ENCODE peak calls at places on chromosomes 16 and 17, in eight cellular contexts. One of them, this sample, is unnamed.
A peak's percentile ranks its signal among the peaks of the same experiment; 100 is the strongest.

GRCh38 chr16:86248325-86248905 is 261.9 kb upstream of the FOXF1 start:
- DNase-seq in OCI-LY7: no peak
- DNase-seq in H1: no peak
- DNase-seq in activated T-helper 1 cell treated with anti-CD3 and anti-CD28 coated beads, Interleukin-2, amount 50 U/mL, for 16 hours: no peak
- DNase-seq in AG04450: no peak
- DNase-seq in mammary epithelial cell: no peak
- DNase-seq in foreskin fibroblast: no peak
- DNase-seq in AG08396: no peak
- DNase-seq in this sample: no peak

GRCh38 chr16:12467418-12468210 is 336.1 kb downstream of the CPPED1 start:
- DNase-seq in H1: no peak
- DNase-seq in foreskin fibroblast: no peak
- DNase-seq in activated T-helper 1 cell treated with anti-CD3 and anti-CD28 coated beads, Interleukin-2, amount 50 U/mL, for 16 hours: no peak
- DNase-seq in AG04450: no peak
- DNase-seq in mammary epithelial cell: no peak
- DNase-seq in AG08396: no peak
- DNase-seq in OCI-LY7: no peak
- DNase-seq in this sample: no peak

GRCh38 chr17:7654832-7655540 is 4.3 kb downstream of the ATP1B2 start:
- DNase-seq in H1: no peak
- DNase-seq in foreskin fibroblast: no peak
- DNase-seq in AG08396: no peak
- DNase-seq in OCI-LY7: no peak
- DNase-seq in AG04450: no peak
- DNase-seq in mammary epithelial cell: no peak
- DNase-seq in activated T-helper 1 cell treated with anti-CD3 and anti-CD28 coated beads, Interleukin-2, amount 50 U/mL, for 16 hours: no peak
- DNase-seq in this sample: no peak

GRCh38 chr17:29237476-29238132 is 9.1 kb upstream of the CRYBA1 start:
- DNase-seq in mammary epithelial cell: peak; percentile 33
- DNase-seq in activated T-helper 1 cell treated with anti-CD3 and anti-CD28 coated beads, Interleukin-2, amount 50 U/mL, for 16 hours: no peak
- DNase-seq in H1: no peak
- DNase-seq in AG08396: no peak
- DNase-seq in OCI-LY7: no peak
- DNase-seq in foreskin fibroblast: peak; percentile 72
- DNase-seq in AG04450: no peak
- DNase-seq in this sample: peak; percentile 65

GRCh38 chr16:70746708-70747424 is 54.1 kb downstream of the VAC14 start:
- DNase-seq in AG08396: peak; percentile 84
- DNase-seq in OCI-LY7: peak; percentile 10
- DNase-seq in H1: no peak
- DNase-seq in AG04450: peak; percentile 82
- DNase-seq in activated T-helper 1 cell treated with anti-CD3 and anti-CD28 coated beads, Interleukin-2, amount 50 U/mL, for 16 hours: no peak
- DNase-seq in foreskin fibroblast: peak; percentile 94
- DNase-seq in mammary epithelial cell: peak; percentile 78
- DNase-seq in this sample: peak; percentile 91

GRCh38 chr17:81470944-81471803 is 41.4 kb downstream of the ACTG1 start:
- DNase-seq in mammary epithelial cell: no peak
- DNase-seq in H1: no peak
- DNase-seq in foreskin fibroblast: peak; percentile 61
- DNase-seq in AG08396: no peak
- DNase-seq in activated T-helper 1 cell treated with anti-CD3 and anti-CD28 coated beads, Interleukin-2, amount 50 U/mL, for 16 hours: no peak
- DNase-seq in OCI-LY7: no peak
- DNase-seq in AG04450: no peak
- DNase-seq in this sample: no peak

GRCh38 chr17:42525221-42525620 is 10.8 kb upstream of the NAGLU start:
- DNase-seq in H1: no peak
- DNase-seq in activated T-helper 1 cell treated with anti-CD3 and anti-CD28 coated beads, Interleukin-2, amount 50 U/mL, for 16 hours: no peak
- DNase-seq in AG08396: no peak
- DNase-seq in OCI-LY7: no peak
- DNase-seq in foreskin fibroblast: peak; percentile 63
- DNase-seq in AG04450: peak; percentile 54
- DNase-seq in mammary epithelial cell: peak; percentile 94
- DNase-seq in this sample: no peak

GRCh38 chr16:51994597-51994996 is 552.3 kb downstream of the TOX3 start:
- DNase-seq in AG08396: no peak
- DNase-seq in foreskin fibroblast: peak; percentile 1
- DNase-seq in OCI-LY7: no peak
- DNase-seq in mammary epithelial cell: peak; percentile 96
- DNase-seq in activated T-helper 1 cell treated with anti-CD3 and anti-CD28 coated beads, Interleukin-2, amount 50 U/mL, for 16 hours: no peak
- DNase-seq in AG04450: no peak
- DNase-seq in H1: no peak
- DNase-seq in this sample: no peak

GRCh38 chr17:6532441-6532885 is 23.9 kb downstream of the PITPNM3 start:
- DNase-seq in AG04450: no peak
- DNase-seq in AG08396: no peak
- DNase-seq in OCI-LY7: no peak
- DNase-seq in mammary epithelial cell: no peak
- DNase-seq in activated T-helper 1 cell treated with anti-CD3 and anti-CD28 coated beads, Interleukin-2, amount 50 U/mL, for 16 hours: no peak
- DNase-seq in H1: no peak
- DNase-seq in foreskin fibroblast: no peak
- DNase-seq in this sample: no peak

GRCh38 chr16:17565605-17566004 is 94.8 kb upstream of the XYLT1 start:
- DNase-seq in mammary epithelial cell: no peak
- DNase-seq in foreskin fibroblast: no peak
- DNase-seq in AG08396: no peak
- DNase-seq in activated T-helper 1 cell treated with anti-CD3 and anti-CD28 coated beads, Interleukin-2, amount 50 U/mL, for 16 hours: no peak
- DNase-seq in H1: no peak
- DNase-seq in AG04450: no peak
- DNase-seq in OCI-LY7: no peak
- DNase-seq in this sample: no peak

GRCh38 chr17:20281860-20282259 is 185.5 kb downstream of the LGALS9B start:
- DNase-seq in foreskin fibroblast: no peak
- DNase-seq in mammary epithelial cell: no peak
- DNase-seq in H1: no peak
- DNase-seq in AG04450: no peak
- DNase-seq in OCI-LY7: no peak
- DNase-seq in activated T-helper 1 cell treated with anti-CD3 and anti-CD28 coated beads, Interleukin-2, amount 50 U/mL, for 16 hours: no peak
- DNase-seq in AG08396: no peak
- DNase-seq in this sample: no peak

GRCh38 chr16:7304932-7305331 is 27.7 kb upstream of the RBFOX1 start:
- DNase-seq in H1: no peak
- DNase-seq in mammary epithelial cell: no peak
- DNase-seq in AG08396: no peak
- DNase-seq in activated T-helper 1 cell treated with anti-CD3 and anti-CD28 coated beads, Interleukin-2, amount 50 U/mL, for 16 hours: no peak
- DNase-seq in OCI-LY7: no peak
- DNase-seq in AG04450: no peak
- DNase-seq in foreskin fibroblast: no peak
- DNase-seq in this sample: no peak

GRCh38 chr17:2264023-2264860 is 39.3 kb downstream of the SMG6 start:
- DNase-seq in mammary epithelial cell: no peak
- DNase-seq in H1: no peak
- DNase-seq in AG04450: no peak
- DNase-seq in OCI-LY7: no peak
- DNase-seq in activated T-helper 1 cell treated with anti-CD3 and anti-CD28 coated beads, Interleukin-2, amount 50 U/mL, for 16 hours: no peak
- DNase-seq in foreskin fibroblast: no peak
- DNase-seq in AG08396: no peak
- DNase-seq in this sample: no peak

GRCh38 chr16:82011199-82011641 is at the start of gene SDR42E1:
- DNase-seq in OCI-LY7: peak; percentile 11
- DNase-seq in AG08396: no peak
- DNase-seq in activated T-helper 1 cell treated with anti-CD3 and anti-CD28 coated beads, Interleukin-2, amount 50 U/mL, for 16 hours: peak; percentile 46
- DNase-seq in mammary epithelial cell: peak; percentile 76
- DNase-seq in AG04450: no peak
- DNase-seq in foreskin fibroblast: no peak
- DNase-seq in H1: no peak
- DNase-seq in this sample: no peak

GRCh38 chr17:43814714-43815113 is 18.2 kb downstream of the MPP3 start:
- DNase-seq in AG04450: no peak
- DNase-seq in H1: no peak
- DNase-seq in mammary epithelial cell: peak; percentile 67
- DNase-seq in AG08396: peak; percentile 70
- DNase-seq in foreskin fibroblast: peak; percentile 80
- DNase-seq in OCI-LY7: no peak
- DNase-seq in activated T-helper 1 cell treated with anti-CD3 and anti-CD28 coated beads, Interleukin-2, amount 50 U/mL, for 16 hours: no peak
- DNase-seq in this sample: peak; percentile 45

GRCh38 chr16:17509194-17509593 is 38.4 kb upstream of the XYLT1 start:
- DNase-seq in H1: no peak
- DNase-seq in AG04450: no peak
- DNase-seq in OCI-LY7: no peak
- DNase-seq in AG08396: no peak
- DNase-seq in activated T-helper 1 cell treated with anti-CD3 and anti-CD28 coated beads, Interleukin-2, amount 50 U/mL, for 16 hours: no peak
- DNase-seq in foreskin fibroblast: no peak
- DNase-seq in mammary epithelial cell: no peak
- DNase-seq in this sample: no peak

GRCh38 chr17:14282700-14283099 is 18.2 kb upstream of the HS3ST3B1 start:
- DNase-seq in AG08396: no peak
- DNase-seq in mammary epithelial cell: no peak
- DNase-seq in AG04450: no peak
- DNase-seq in activated T-helper 1 cell treated with anti-CD3 and anti-CD28 coated beads, Interleukin-2, amount 50 U/mL, for 16 hours: no peak
- DNase-seq in foreskin fibroblast: no peak
- DNase-seq in OCI-LY7: no peak
- DNase-seq in H1: no peak
- DNase-seq in this sample: no peak

GRCh38 chr17:76911299-76912007 is 43.2 kb downstream of the MGAT5B start:
- DNase-seq in OCI-LY7: no peak
- DNase-seq in foreskin fibroblast: no peak
- DNase-seq in H1: no peak
- DNase-seq in activated T-helper 1 cell treated with anti-CD3 and anti-CD28 coated beads, Interleukin-2, amount 50 U/mL, for 16 hours: no peak
- DNase-seq in AG04450: no peak
- DNase-seq in mammary epithelial cell: no peak
- DNase-seq in AG08396: no peak
- DNase-seq in this sample: no peak

GRCh38 chr16:53775821-53776431 is 72.0 kb downstream of the FTO start:
- DNase-seq in AG04450: peak; percentile 81
- DNase-seq in activated T-helper 1 cell treated with anti-CD3 and anti-CD28 coated beads, Interleukin-2, amount 50 U/mL, for 16 hours: no peak
- DNase-seq in mammary epithelial cell: peak; percentile 85
- DNase-seq in foreskin fibroblast: peak; percentile 92
- DNase-seq in AG08396: peak; percentile 69
- DNase-seq in OCI-LY7: no peak
- DNase-seq in H1: no peak
- DNase-seq in this sample: peak; percentile 88

GRCh38 chr16:71669926-71670536 is 44.0 kb downstream of the MARVELD3 start:
- DNase-seq in AG08396: no peak
- DNase-seq in AG04450: no peak
- DNase-seq in activated T-helper 1 cell treated with anti-CD3 and anti-CD28 coated beads, Interleukin-2, amount 50 U/mL, for 16 hours: no peak
- DNase-seq in mammary epithelial cell: no peak
- DNase-seq in foreskin fibroblast: peak; percentile 15
- DNase-seq in H1: no peak
- DNase-seq in OCI-LY7: no peak
- DNase-seq in this sample: no peak

GRCh38 chr16:67560827-67561342 is 1.4 kb upstream of the CTCF start:
- DNase-seq in mammary epithelial cell: no peak
- DNase-seq in AG04450: no peak
- DNase-seq in AG08396: no peak
- DNase-seq in activated T-helper 1 cell treated with anti-CD3 and anti-CD28 coated beads, Interleukin-2, amount 50 U/mL, for 16 hours: no peak
- DNase-seq in OCI-LY7: no peak
- DNase-seq in H1: no peak
- DNase-seq in foreskin fibroblast: no peak
- DNase-seq in this sample: no peak

GRCh38 chr17:42178817-42179216 is 2.1 kb downstream of the KCNH4 start:
- DNase-seq in OCI-LY7: peak; percentile 16
- DNase-seq in AG08396: no peak
- DNase-seq in foreskin fibroblast: no peak
- DNase-seq in mammary epithelial cell: no peak
- DNase-seq in AG04450: no peak
- DNase-seq in activated T-helper 1 cell treated with anti-CD3 and anti-CD28 coated beads, Interleukin-2, amount 50 U/mL, for 16 hours: no peak
- DNase-seq in H1: no peak
- DNase-seq in this sample: no peak

GRCh38 chr17:77465358-77466041 is 324.7 kb downstream of the SEC14L1 start:
- DNase-seq in AG04450: no peak
- DNase-seq in AG08396: peak; percentile 62
- DNase-seq in activated T-helper 1 cell treated with anti-CD3 and anti-CD28 coated beads, Interleukin-2, amount 50 U/mL, for 16 hours: peak; percentile 61
- DNase-seq in H1: no peak
- DNase-seq in mammary epithelial cell: no peak
- DNase-seq in foreskin fibroblast: peak; percentile 85
- DNase-seq in OCI-LY7: peak; percentile 96
- DNase-seq in this sample: no peak

GRCh38 chr17:68011199-68011665 is 15.0 kb upstream of the C17orf58 start:
- DNase-seq in mammary epithelial cell: no peak
- DNase-seq in foreskin fibroblast: peak; percentile 42
- DNase-seq in OCI-LY7: peak; percentile 77
- DNase-seq in activated T-helper 1 cell treated with anti-CD3 and anti-CD28 coated beads, Interleukin-2, amount 50 U/mL, for 16 hours: peak; percentile 44
- DNase-seq in H1: no peak
- DNase-seq in AG08396: peak; percentile 34
- DNase-seq in AG04450: no peak
- DNase-seq in this sample: no peak

GRCh38 chr16:86072328-86073102 is 173.6 kb downstream of the IRF8 start:
- DNase-seq in activated T-helper 1 cell treated with anti-CD3 and anti-CD28 coated beads, Interleukin-2, amount 50 U/mL, for 16 hours: no peak
- DNase-seq in AG04450: peak; percentile 77
- DNase-seq in OCI-LY7: peak; percentile 48
- DNase-seq in mammary epithelial cell: peak; percentile 24
- DNase-seq in foreskin fibroblast: peak; percentile 86
- DNase-seq in AG08396: peak; percentile 82
- DNase-seq in H1: no peak
- DNase-seq in this sample: peak; percentile 44

GRCh38 chr17:8141741-8142140 is 10.5 kb downstream of the PER1 start:
- DNase-seq in H1: no peak
- DNase-seq in AG08396: no peak
- DNase-seq in AG04450: no peak
- DNase-seq in activated T-helper 1 cell treated with anti-CD3 and anti-CD28 coated beads, Interleukin-2, amount 50 U/mL, for 16 hours: no peak
- DNase-seq in mammary epithelial cell: no peak
- DNase-seq in OCI-LY7: no peak
- DNase-seq in foreskin fibroblast: no peak
- DNase-seq in this sample: no peak

GRCh38 chr17:47889734-47890529 is 6.1 kb upstream of the SP2 start:
- DNase-seq in H1: peak; percentile 73
- DNase-seq in AG08396: peak; percentile 71
- DNase-seq in foreskin fibroblast: peak; percentile 90
- DNase-seq in OCI-LY7: peak; percentile 83
- DNase-seq in activated T-helper 1 cell treated with anti-CD3 and anti-CD28 coated beads, Interleukin-2, amount 50 U/mL, for 16 hours: peak; percentile 85
- DNase-seq in mammary epithelial cell: peak; percentile 66
- DNase-seq in AG04450: peak; percentile 69
- DNase-seq in this sample: no peak

GRCh38 chr16:53465606-53466290 is 31.5 kb downstream of the RBL2 start:
- DNase-seq in OCI-LY7: no peak
- DNase-seq in AG08396: no peak
- DNase-seq in H1: no peak
- DNase-seq in activated T-helper 1 cell treated with anti-CD3 and anti-CD28 coated beads, Interleukin-2, amount 50 U/mL, for 16 hours: no peak
- DNase-seq in mammary epithelial cell: peak; percentile 75
- DNase-seq in foreskin fibroblast: peak; percentile 67
- DNase-seq in AG04450: peak; percentile 51
- DNase-seq in this sample: peak; percentile 22

GRCh38 chr17:46038414-46038813 is 39.4 kb downstream of the STH start:
- DNase-seq in AG08396: no peak
- DNase-seq in activated T-helper 1 cell treated with anti-CD3 and anti-CD28 coated beads, Interleukin-2, amount 50 U/mL, for 16 hours: no peak
- DNase-seq in H1: no peak
- DNase-seq in OCI-LY7: no peak
- DNase-seq in mammary epithelial cell: no peak
- DNase-seq in foreskin fibroblast: no peak
- DNase-seq in AG04450: no peak
- DNase-seq in this sample: no peak

GRCh38 chr17:78919816-78920516 is 5.2 kb downstream of the TIMP2 start:
- DNase-seq in OCI-LY7: no peak
- DNase-seq in H1: no peak
- DNase-seq in AG04450: no peak
- DNase-seq in AG08396: no peak
- DNase-seq in activated T-helper 1 cell treated with anti-CD3 and anti-CD28 coated beads, Interleukin-2, amount 50 U/mL, for 16 hours: no peak
- DNase-seq in foreskin fibroblast: no peak
- DNase-seq in mammary epithelial cell: no peak
- DNase-seq in this sample: no peak

This sample was measured in stromal cell of bone marrow.